ENCODE peak calls at places on chromosomes 5 and 9, in four cellular contexts. One of them, this sample, is unnamed. For H3K9me3, the result is how much of the 10 kb centered on the place peaks cover.

GRCh38 chr5:2732004-2732403 is 19.5 kb downstream of the IRX2 start:
- DNase-seq in IMR-90: no peak
- DNase-seq in right lobe of liver: no peak
- DNase-seq in CD4-positive, alpha-beta T cell: no peak
- DNase-seq in this sample: no peak

GRCh38 chr9:77271023-77271690 is 93.8 kb downstream of the VPS13A start:
- DNase-seq in IMR-90: no peak
- DNase-seq in right lobe of liver: no peak
- DNase-seq in CD4-positive, alpha-beta T cell: no peak
- DNase-seq in this sample: no peak

GRCh38 chr9:85541876-85542275 is 199.9 kb downstream of the AGTPBP1 start:
- DNase-seq in IMR-90: no peak
- DNase-seq in right lobe of liver: no peak
- DNase-seq in CD4-positive, alpha-beta T cell: no peak
- DNase-seq in this sample: no peak

GRCh38 chr9:20621553-20622329 is 558 bp downstream of the MLLT3 start:
- DNase-seq in IMR-90: peak
- DNase-seq in right lobe of liver: peak
- DNase-seq in CD4-positive, alpha-beta T cell: peak
- DNase-seq in this sample: peak

GRCh38 chr5:149083846-149084245 is 21.0 kb upstream of the SH3TC2 start:
- DNase-seq in IMR-90: no peak
- DNase-seq in right lobe of liver: no peak
- DNase-seq in CD4-positive, alpha-beta T cell: no peak
- DNase-seq in this sample: no peak

GRCh38 chr9:33860200-33860871 is 43.4 kb downstream of the UBE2R2 start:
- DNase-seq in IMR-90: no peak
- DNase-seq in right lobe of liver: no peak
- DNase-seq in CD4-positive, alpha-beta T cell: no peak
- DNase-seq in this sample: no peak

GRCh38 chr9:31119882-31120481 is 1264.5 kb upstream of the ACO1 start:
- DNase-seq in IMR-90: no peak
- DNase-seq in right lobe of liver: no peak
- DNase-seq in CD4-positive, alpha-beta T cell: peak
- DNase-seq in this sample: no peak

GRCh38 chr9:133734600-133735414 is 3.3 kb downstream of the SARDH start:
- DNase-seq in IMR-90: no peak
- DNase-seq in right lobe of liver: peak
- DNase-seq in CD4-positive, alpha-beta T cell: no peak
- DNase-seq in this sample: no peak

GRCh38 chr9:113876806-113877236 is 712 bp downstream of the ZNF618 start:
- DNase-seq in IMR-90: peak
- DNase-seq in right lobe of liver: no peak
- DNase-seq in CD4-positive, alpha-beta T cell: no peak
- DNase-seq in this sample: no peak

GRCh38 chr9:69834591-69835184 is 14.1 kb downstream of the CFAP95 start:
- DNase-seq in IMR-90: no peak
- DNase-seq in right lobe of liver: no peak
- DNase-seq in CD4-positive, alpha-beta T cell: no peak
- DNase-seq in this sample: no peak

GRCh38 chr9:69834056-69834455 is 13.4 kb downstream of the CFAP95 start:
- DNase-seq in IMR-90: no peak
- DNase-seq in right lobe of liver: no peak
- DNase-seq in CD4-positive, alpha-beta T cell: no peak
- DNase-seq in this sample: no peak

GRCh38 chr9:69831621-69832020 is 11.0 kb downstream of the CFAP95 start:
- DNase-seq in IMR-90: no peak
- DNase-seq in right lobe of liver: no peak
- DNase-seq in CD4-positive, alpha-beta T cell: no peak
- DNase-seq in this sample: no peak

DNA sequence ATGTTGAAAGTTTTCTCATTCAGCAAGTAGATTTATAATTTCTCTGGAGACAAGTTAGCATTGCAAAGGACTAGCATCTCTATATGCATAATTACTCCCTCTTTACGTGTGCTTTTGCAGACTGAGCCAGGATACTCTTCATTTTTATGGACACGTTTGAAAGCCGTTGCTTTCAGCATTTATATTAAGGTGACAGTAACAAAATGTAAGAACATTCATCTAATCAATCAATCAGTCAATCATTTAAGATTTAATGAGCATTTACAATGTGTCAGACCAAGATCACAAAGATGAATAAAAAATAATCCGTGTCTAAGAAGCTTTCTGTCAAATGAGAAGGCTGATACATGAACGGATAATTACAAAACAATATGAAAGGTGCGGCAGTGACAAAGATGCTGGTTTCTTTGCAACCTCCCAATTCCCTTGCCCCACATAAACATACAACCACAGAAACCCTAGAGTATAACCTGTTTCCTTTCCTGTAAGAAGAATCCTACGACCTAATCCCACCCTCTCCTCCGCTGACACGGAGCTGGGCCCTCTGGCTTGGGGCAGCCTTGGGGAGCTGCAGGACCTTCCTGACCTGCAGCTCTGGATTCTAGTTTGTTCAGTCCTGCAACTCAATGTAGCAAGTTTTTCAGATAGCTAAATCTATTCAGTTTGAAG is 14.9 kb downstream of the CFAP95 start:
- DNase-seq in IMR-90: no peak
- DNase-seq in right lobe of liver: no peak
- DNase-seq in CD4-positive, alpha-beta T cell: no peak
- DNase-seq in this sample: no peak
- H3K9me3 ChIP-seq in IMR-90: under half
- H3K9me3 ChIP-seq in right lobe of liver: under half
- H3K9me3 ChIP-seq in CD4-positive, alpha-beta T cell: under half
- H3K9me3 ChIP-seq in this sample: under half

GRCh38 chr5:72170101-72170500 is 62.8 kb downstream of the MAP1B start:
- DNase-seq in IMR-90: no peak
- DNase-seq in right lobe of liver: no peak
- DNase-seq in CD4-positive, alpha-beta T cell: no peak
- DNase-seq in this sample: no peak
- H3K9me3 ChIP-seq in IMR-90: under half
- H3K9me3 ChIP-seq in right lobe of liver: under half
- H3K9me3 ChIP-seq in CD4-positive, alpha-beta T cell: under half
- H3K9me3 ChIP-seq in this sample: under half

GRCh38 chr9:94925751-94926456 is 199.4 kb downstream of the AOPEP start:
- DNase-seq in IMR-90: no peak
- DNase-seq in right lobe of liver: no peak
- DNase-seq in CD4-positive, alpha-beta T cell: no peak
- DNase-seq in this sample: no peak
- H3K9me3 ChIP-seq in IMR-90: under half
- H3K9me3 ChIP-seq in right lobe of liver: under half
- H3K9me3 ChIP-seq in CD4-positive, alpha-beta T cell: under half
- H3K9me3 ChIP-seq in this sample: under half

DNA sequence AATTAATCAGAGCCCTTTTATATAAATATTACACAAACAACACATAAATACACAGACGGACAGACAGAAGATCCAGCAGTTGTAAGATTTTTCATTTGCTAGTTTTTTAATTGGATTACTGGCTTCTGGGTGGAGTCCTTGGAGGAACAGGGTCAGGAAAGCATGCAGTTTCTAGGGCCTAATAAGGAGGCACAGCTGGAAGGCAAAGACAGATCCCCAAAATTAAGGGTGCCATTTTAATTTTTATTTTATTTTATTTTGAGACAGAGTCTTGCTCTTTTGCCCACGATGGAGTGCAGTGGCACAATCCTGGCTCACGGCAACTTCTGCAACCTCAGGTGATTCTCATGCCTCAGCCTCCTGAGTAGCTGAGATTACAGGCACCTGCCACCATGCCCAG is 49.5 kb downstream of the PTGS1 start:
- DNase-seq in IMR-90: no peak
- DNase-seq in right lobe of liver: no peak
- DNase-seq in CD4-positive, alpha-beta T cell: no peak
- DNase-seq in this sample: no peak
- H3K9me3 ChIP-seq in IMR-90: under half
- H3K9me3 ChIP-seq in right lobe of liver: under half
- H3K9me3 ChIP-seq in CD4-positive, alpha-beta T cell: under half
- H3K9me3 ChIP-seq in this sample: under half

GRCh38 chr5:80921026-80921425 is 39.1 kb upstream of the RASGRF2 start:
- DNase-seq in IMR-90: no peak
- DNase-seq in right lobe of liver: no peak
- DNase-seq in CD4-positive, alpha-beta T cell: no peak
- DNase-seq in this sample: no peak
- H3K9me3 ChIP-seq in IMR-90: under half
- H3K9me3 ChIP-seq in right lobe of liver: under half
- H3K9me3 ChIP-seq in CD4-positive, alpha-beta T cell: under half
- H3K9me3 ChIP-seq in this sample: under half